ENCODE peak calls at places on chromosomes 6 and 20, in seven cellular contexts. P is colonic mucosa, Z is osteocyte, M is IMR-90, B is hepatocyte, R is NB4, D is Peyer's patch. Y is an unnamed sample.
A peak's percentile ranks its signal among the peaks of the same experiment; 100 is the strongest.

GRCh38 chr6:161569071-161569470 is 295.2 kb upstream of the AGPAT4 start:
- DNase-seq in M (no peak), Z (no peak), R (no peak), P (no peak), D (no peak), B (no peak), Y (no peak)

GRCh38 chr6:121849477-121849876 is 414.0 kb downstream of the GJA1 start:
- DNase-seq in M (peak; percentile 73), D (no peak), Z (no peak), B (peak; percentile 81), P (peak; percentile 28), R (peak; percentile 87), Y (no peak)

GRCh38 chr6:111478064-111478476 is 4.9 kb downstream of the REV3L start:
- DNase-seq in P (no peak), M (peak; percentile 55), Z (no peak), R (no peak), B (no peak), D (no peak), Y (no peak)

GRCh38 chr6:52591832-52592231 is 15.0 kb upstream of the TRAM2 start:
- DNase-seq in R (no peak), M (no peak), Z (no peak), D (no peak), B (no peak), P (no peak), Y (no peak)

GRCh38 chr6:166757226-166758135 is 130.4 kb upstream of the RPS6KA2 start:
- DNase-seq in Z (no peak), P (no peak), B (peak; percentile 40), M (peak; percentile 59), R (no peak), D (peak; percentile 46), Y (no peak)

GRCh38 chr20:10040070-10040970 is 5.5 kb downstream of the ANKEF1 start:
- DNase-seq in D (no peak), M (peak; percentile 85), Z (no peak), P (no peak), B (no peak), R (no peak), Y (no peak)

GRCh38 chr6:104771258-104771832 is 88.4 kb downstream of the HACE1 start:
- DNase-seq in M (peak; percentile 44), R (peak; percentile 53), P (no peak), Z (no peak), B (peak; percentile 11), D (no peak), Y (no peak)

GRCh38 chr6:123240626-123241025 is 244.6 kb downstream of the CLVS2 start:
- DNase-seq in B (no peak), M (no peak), D (no peak), Z (no peak), P (no peak), R (no peak), Y (no peak)

GRCh38 chr20:8454137-8454712 is 322.2 kb downstream of the PLCB1 start:
- DNase-seq in P (no peak), D (no peak), B (peak; percentile 10), R (peak; percentile 82), M (peak; percentile 97), Z (no peak), Y (no peak)

GRCh38 chr20:57414867-57415592 is 23.8 kb downstream of the RBM38 start:
- DNase-seq in Z (no peak), P (no peak), D (no peak), B (no peak), M (peak; percentile 28), R (peak; percentile 81), Y (no peak)

GRCh38 chr20:58306421-58307261 is 2.9 kb upstream of the RAB22A start:
- DNase-seq in P (peak; percentile 51), D (no peak), M (peak; percentile 76), Z (no peak), R (peak; percentile 88), B (peak; percentile 18), Y (peak; percentile 53)

GRCh38 chr20:4978050-4978918 is 23.0 kb downstream of the SLC23A2 start:
- DNase-seq in B (no peak), M (no peak), P (no peak), R (no peak), D (no peak), Z (no peak), Y (no peak)

GRCh38 chr6:112806163-112806900 is 459.2 kb downstream of the RFPL4B start:
- DNase-seq in B (no peak), R (no peak), D (no peak), P (no peak), M (peak; percentile 80), Z (no peak), Y (no peak)

GRCh38 chr6:3830806-3831205 is 18.4 kb upstream of the FAM50B start:
- DNase-seq in D (peak; percentile 13), Z (no peak), B (no peak), M (no peak), R (no peak), P (no peak), Y (no peak)

GRCh38 chr6:3838992-3839867 is 9.9 kb upstream of the FAM50B start:
- DNase-seq in Z (peak; percentile 57), M (peak; percentile 57), D (no peak), R (no peak), B (no peak), P (no peak), Y (no peak)

GRCh38 chr6:3837781-3838180 is 11.4 kb upstream of the FAM50B start:
- DNase-seq in R (no peak), P (no peak), Z (no peak), D (no peak), B (no peak), M (no peak), Y (no peak)

GRCh38 chr6:3831741-3832530 is 17.2 kb upstream of the FAM50B start:
- DNase-seq in M (no peak), B (no peak), Z (no peak), D (peak; percentile 18), R (no peak), P (no peak), Y (no peak)

GRCh38 chr6:3835055-3835731 is 14.0 kb upstream of the FAM50B start:
- DNase-seq in R (no peak), D (peak; percentile 67), Z (peak; percentile 56), M (no peak), B (peak; percentile 81), P (peak; percentile 23), Y (no peak)
- TF ChIP-seq CTCF in R (no peak), D (no peak), Z (no peak), M (no peak), B (peak; percentile 25), P (no peak), Y (no peak)

DNA sequence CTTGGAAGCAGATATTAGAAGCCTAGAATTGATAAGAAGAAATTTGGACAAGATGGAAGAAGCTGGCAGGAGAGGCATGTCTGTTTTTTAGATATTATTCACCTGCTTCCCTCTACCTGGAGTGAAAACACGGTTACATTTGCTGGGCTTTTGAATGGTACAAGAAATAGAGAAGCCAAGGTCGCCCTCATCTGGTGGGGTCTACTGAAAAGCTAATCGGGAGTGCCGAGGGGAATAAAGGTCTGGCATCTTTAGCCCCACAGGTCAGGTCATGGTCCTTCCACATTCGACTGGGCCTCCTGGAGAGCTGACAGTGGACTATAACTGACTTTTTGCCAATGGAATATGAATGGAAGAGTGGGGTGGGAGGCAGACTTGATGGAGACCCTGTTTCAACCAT is 4.6 kb upstream of the C2 start:
- DNase-seq in R (peak; percentile 55), Z (no peak), D (no peak), B (no peak), M (no peak), P (no peak), Y (no peak)
- TF ChIP-seq CTCF in R (peak; percentile 38), Z (peak; percentile 16), D (no peak), B (peak; percentile 13), M (no peak), P (no peak), Y (no peak)

DNA sequence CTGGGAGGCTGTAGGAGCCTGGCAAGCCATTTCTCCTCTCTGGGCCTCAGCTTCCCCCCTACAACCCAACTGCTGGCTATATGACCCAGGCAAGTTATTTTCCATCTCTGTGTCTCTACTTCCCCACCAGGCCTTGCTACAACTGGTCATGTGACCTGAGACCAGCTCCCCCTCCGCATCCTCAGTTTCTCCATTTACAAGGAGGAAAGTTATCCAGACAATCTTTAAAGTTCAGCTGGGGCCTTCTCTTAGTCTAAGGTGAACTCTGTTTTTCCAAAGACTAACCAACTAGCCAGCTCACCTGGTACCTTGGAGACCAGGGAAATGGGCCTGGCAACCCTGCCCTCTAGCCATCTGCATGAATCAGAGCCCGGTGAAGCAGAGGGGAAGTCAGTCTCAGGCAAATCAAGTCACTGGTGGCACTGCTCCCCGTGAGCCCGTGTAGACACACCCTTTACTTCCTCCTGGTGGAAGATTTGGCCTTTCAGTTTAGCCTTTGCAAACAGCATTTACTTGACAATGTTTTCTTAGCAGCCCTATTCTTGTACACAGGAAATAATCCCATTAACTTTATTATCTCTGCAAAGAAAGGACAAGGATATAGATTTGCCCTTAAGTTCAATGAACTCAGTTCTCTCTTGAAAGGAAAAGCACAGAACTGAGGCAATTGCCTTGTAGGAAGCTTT is 157.7 kb downstream of the VEGFA start:
- DNase-seq in D (peak; percentile 63), M (no peak), Z (no peak), R (peak; percentile 72), P (peak; percentile 74), B (no peak), Y (no peak)
- TF ChIP-seq CTCF in D (no peak), M (peak; percentile 7), Z (no peak), R (no peak), P (no peak), B (no peak), Y (no peak)

DNA sequence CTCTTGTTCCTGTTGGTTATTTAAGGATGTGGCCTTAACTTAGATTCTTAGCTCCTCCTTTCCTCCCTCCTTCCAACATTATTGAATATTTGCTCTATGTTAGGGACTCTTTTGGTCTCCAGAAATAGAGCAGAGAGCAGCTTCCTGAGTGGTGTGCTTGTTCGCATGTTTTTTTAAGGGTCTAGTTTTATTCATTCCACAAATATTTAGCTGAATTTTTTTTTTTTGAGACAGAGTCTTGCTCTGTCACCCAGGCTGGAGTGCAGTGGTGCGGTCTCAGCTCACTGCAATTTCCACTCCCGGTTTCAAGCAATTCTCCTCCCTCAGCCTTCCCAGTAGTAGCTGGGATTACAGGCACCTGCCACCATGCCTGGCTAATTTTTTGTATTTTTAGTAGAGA is 169.2 kb downstream of the ZFAND3 start:
- DNase-seq in R (no peak), D (no peak), Z (no peak), P (no peak), B (no peak), M (no peak), Y (no peak)
- TF ChIP-seq CTCF in R (no peak), D (no peak), Z (no peak), P (no peak), B (no peak), M (no peak), Y (no peak)

GRCh38 chr6:129959358-129959930 is 58.9 kb upstream of the L3MBTL3 start:
- DNase-seq in B (no peak), Z (no peak), R (no peak), D (no peak), P (no peak), M (no peak), Y (no peak)
- TF ChIP-seq CTCF in B (no peak), Z (no peak), R (no peak), D (no peak), P (no peak), M (no peak), Y (no peak)

Y was measured in activated B cell treated with CpG ODN at 0.5 μM for 24 hours.